ENCODE peak calls at places on chromosomes 5 and 9, in seven cellular contexts. Y, V, L, E, J, M and K are unnamed samples.

GRCh38 chr5:76546497-76547102 is 76.6 kb downstream of the F2RL2 start:
- DNase-seq in Y (no peak), V (no peak), L (no peak), E (no peak), J (no peak), M (no peak), K (no peak)

GRCh38 chr9:5939530-5939929 is 48.8 kb downstream of the MLANA start:
- DNase-seq in Y (no peak), V (no peak), L (no peak), E (no peak), J (no peak), M (no peak), K (no peak)

GRCh38 chr9:22084336-22085035 is 75.4 kb upstream of the CDKN2B start:
- DNase-seq in Y (peak), V (no peak), L (peak), E (peak), J (no peak), M (peak), K (peak)

GRCh38 chr5:149680810-149681221 is 49.3 kb upstream of the PPARGC1B start:
- DNase-seq in Y (no peak), V (no peak), L (no peak), E (no peak), J (no peak), M (no peak), K (no peak)

GRCh38 chr9:21710792-21711191 is 91.6 kb upstream of the MTAP start:
- DNase-seq in Y (peak), V (no peak), L (no peak), E (no peak), J (no peak), M (no peak), K (peak)

GRCh38 chr9:76374702-76375543 is 19.3 kb downstream of the RFK start:
- DNase-seq in Y (peak), V (peak), L (peak), E (peak), J (peak), M (peak), K (peak)

GRCh38 chr5:112316731-112317130 is 102.3 kb downstream of the EPB41L4A start:
- DNase-seq in Y (no peak), V (no peak), L (no peak), E (no peak), J (no peak), M (no peak), K (no peak)

GRCh38 chr9:76618762-76619161 is 145.5 kb upstream of the PCA3 start:
- DNase-seq in Y (peak), V (no peak), L (no peak), E (peak), J (no peak), M (peak), K (no peak)

GRCh38 chr9:83280259-83280658 is 217.3 kb upstream of the RASEF start:
- DNase-seq in Y (peak), V (no peak), L (peak), E (peak), J (no peak), M (no peak), K (no peak)

GRCh38 chr5:43121565-43122484 is 1.1 kb downstream of the ZNF131 start:
- DNase-seq in Y (peak), V (no peak), L (peak), E (peak), J (no peak), M (no peak), K (peak)

GRCh38 chr5:178234753-178235599 is 2.4 kb upstream of the PHYKPL start:
- DNase-seq in Y (peak), V (peak), L (peak), E (peak), J (peak), M (no peak), K (no peak)

GRCh38 chr9:16344343-16344742 is 526.1 kb downstream of the BNC2 start:
- DNase-seq in Y (peak), V (no peak), L (peak), E (peak), J (no peak), M (peak), K (no peak)

GRCh38 chr9:131635285-131635684 is 90.0 kb downstream of the PRRT1B start:
- DNase-seq in Y (peak), V (peak), L (peak), E (peak), J (peak), M (peak), K (peak)

DNA sequence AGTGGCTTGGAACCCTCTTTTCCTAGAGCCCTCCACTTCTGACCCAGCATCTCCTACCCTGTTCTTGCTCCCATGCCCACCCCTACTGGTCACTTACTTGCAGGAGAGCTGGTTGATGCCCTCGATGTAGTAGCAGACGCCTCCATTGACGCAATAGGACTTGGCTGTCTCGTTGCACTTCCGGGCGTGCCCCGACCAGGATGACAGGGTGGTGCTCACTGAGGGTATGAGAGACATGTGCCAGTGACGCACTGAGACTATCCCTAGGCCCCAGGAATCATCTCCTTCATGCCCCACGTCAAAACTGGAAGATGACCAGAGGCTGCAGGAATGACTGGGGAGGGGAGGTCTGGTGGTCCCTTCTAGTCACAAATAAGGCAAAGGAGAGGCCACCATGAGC is 76.0 kb downstream of the PSD2 start:
- DNase-seq in Y (no peak), V (no peak), L (no peak), E (no peak), J (peak), M (no peak), K (no peak)
- TF ChIP-seq CTCF in Y (no peak), V (no peak), L (no peak), E (no peak), J (no peak), M (no peak), K (no peak)

DNA sequence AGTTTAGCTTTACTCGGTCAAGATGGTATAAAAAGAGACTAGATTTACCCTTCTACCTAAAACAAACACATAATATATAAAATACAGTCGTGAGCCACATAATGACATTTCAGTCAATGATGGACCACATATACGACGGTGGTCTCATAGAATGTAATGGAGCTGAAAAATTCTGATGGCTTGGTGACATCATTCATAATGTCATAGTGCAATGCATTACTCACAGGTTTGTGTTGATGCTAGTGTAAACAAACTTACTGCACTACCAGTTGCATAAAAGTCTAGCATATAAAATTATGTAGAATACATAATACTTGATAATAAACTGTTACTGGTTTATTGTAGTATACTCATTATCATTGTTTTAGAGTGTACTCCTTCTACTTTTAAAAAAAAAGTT is 115.9 kb upstream of the GDNF start:
- DNase-seq in Y (no peak), V (no peak), L (no peak), E (no peak), J (no peak), M (no peak), K (no peak)
- TF ChIP-seq CTCF in Y (no peak), V (no peak), L (no peak), E (no peak), J (no peak), M (no peak), K (no peak)

GRCh38 chr5:91503321-91503720 is 120.2 kb upstream of the ARRDC3 start:
- DNase-seq in Y (no peak), V (no peak), L (no peak), E (no peak), J (no peak), M (no peak), K (no peak)

GRCh38 chr5:91494447-91495001 is 111.4 kb upstream of the ARRDC3 start:
- DNase-seq in Y (no peak), V (no peak), L (no peak), E (no peak), J (no peak), M (no peak), K (no peak)

GRCh38 chr5:91495699-91496098 is 112.6 kb upstream of the ARRDC3 start:
- DNase-seq in Y (no peak), V (no peak), L (no peak), E (no peak), J (no peak), M (no peak), K (no peak)

GRCh38 chr5:91500758-91501157 is 117.6 kb upstream of the ARRDC3 start:
- DNase-seq in Y (no peak), V (no peak), L (no peak), E (no peak), J (no peak), M (no peak), K (no peak)

GRCh38 chr5:91499943-91500531 is 116.9 kb upstream of the ARRDC3 start:
- DNase-seq in Y (peak), V (no peak), L (peak), E (peak), J (no peak), M (no peak), K (peak)
- TF ChIP-seq CTCF in Y (peak), V (peak), L (peak), E (peak), J (peak), M (peak), K (peak)

DNA sequence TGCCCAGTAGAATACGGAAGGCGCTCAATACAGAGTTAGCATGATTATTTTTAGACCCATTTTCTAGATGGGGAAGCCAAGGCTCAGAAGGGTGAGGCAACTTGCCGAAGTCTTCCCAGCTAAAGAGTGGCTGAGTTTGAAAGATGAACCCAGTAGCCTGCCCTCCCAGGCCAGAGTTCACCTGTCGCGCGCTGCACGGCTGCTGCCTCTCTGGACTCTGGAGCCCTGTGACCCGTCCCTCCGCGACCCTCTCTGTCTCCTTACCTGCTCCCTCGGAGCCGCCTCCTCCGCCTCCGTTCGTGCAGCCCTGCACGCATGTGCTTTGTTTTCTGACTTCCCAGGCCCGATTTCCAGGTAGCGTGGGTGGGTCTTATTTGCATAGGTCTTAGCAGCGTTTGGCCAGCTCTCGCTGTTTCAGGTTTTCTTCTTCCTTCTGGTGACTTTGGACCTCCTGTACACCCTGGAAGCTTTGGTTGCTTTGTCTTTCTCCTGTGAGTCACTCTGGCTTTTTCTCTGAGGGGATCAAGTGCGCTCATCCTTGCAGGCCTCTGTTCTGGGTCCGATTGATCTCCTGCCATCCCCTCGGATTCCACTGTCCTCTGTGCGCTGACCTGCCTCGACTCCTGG is at the start of gene RNF183:
- DNase-seq in Y (no peak), V (no peak), L (no peak), E (no peak), J (no peak), M (no peak), K (peak)
- TF ChIP-seq CTCF in Y (no peak), V (no peak), L (no peak), E (no peak), J (no peak), M (no peak), K (no peak)

DNA sequence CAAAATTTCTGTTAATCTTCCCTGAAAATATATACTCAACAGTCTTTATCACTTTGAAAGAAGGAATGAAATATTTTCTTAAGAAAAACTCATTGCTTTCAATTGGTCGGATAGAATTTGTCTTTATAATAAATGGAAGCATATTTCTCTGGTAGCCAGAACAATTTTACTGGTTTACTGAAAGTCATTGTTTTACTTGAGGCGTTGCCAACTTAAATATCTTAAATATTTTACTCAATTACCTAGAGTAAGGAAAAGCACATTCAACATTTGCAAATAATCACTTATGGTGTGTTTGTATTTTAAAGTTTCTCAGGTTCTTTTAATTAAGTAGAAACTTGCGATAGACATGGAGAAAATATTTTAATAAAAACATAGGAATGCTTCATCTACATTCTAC is 1181.7 kb downstream of the EFNA5 start:
- DNase-seq in Y (peak), V (no peak), L (no peak), E (no peak), J (no peak), M (no peak), K (no peak)
- TF ChIP-seq CTCF in Y (no peak), V (no peak), L (no peak), E (no peak), J (no peak), M (no peak), K (no peak)

GRCh38 chr5:33303696-33304095 is 137.1 kb upstream of the TARS1 start:
- DNase-seq in Y (no peak), V (no peak), L (no peak), E (no peak), J (no peak), M (no peak), K (no peak)

GRCh38 chr5:33300209-33300742 is 140.5 kb upstream of the TARS1 start:
- DNase-seq in Y (peak), V (no peak), L (no peak), E (no peak), J (no peak), M (no peak), K (no peak)

GRCh38 chr5:33299621-33300208 is 141.1 kb upstream of the TARS1 start:
- DNase-seq in Y (peak), V (peak), L (peak), E (peak), J (no peak), M (no peak), K (no peak)

DNA sequence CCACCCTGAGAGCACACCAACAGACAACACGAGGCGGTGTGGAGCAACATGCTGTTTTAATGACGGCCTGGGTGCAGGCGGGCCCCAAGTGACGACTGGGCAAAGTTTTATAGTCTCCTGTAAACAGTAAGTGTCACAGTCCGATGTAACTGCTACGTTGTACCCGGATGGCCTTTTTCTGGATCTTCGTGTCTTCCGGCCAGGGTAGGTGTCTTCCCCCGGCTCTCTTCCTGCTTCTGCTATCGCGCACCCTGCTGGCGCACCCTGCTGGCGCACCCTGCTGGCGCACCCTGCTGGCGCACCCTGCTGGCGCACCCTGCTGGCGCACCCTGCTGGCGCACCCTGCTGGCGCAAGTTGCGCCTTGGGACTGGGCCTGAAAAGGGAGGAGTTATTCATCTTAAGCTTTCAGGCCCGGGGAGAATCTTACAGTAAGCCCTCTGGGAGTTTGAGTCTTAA is 143.0 kb upstream of the TARS1 start:
- DNase-seq in Y (no peak), V (peak), L (no peak), E (no peak), J (peak), M (no peak), K (no peak)
- TF ChIP-seq CTCF in Y (peak), V (peak), L (peak), E (peak), J (no peak), M (no peak), K (peak)